ENCODE peak calls at places on chromosomes 12 and 14, in ten cellular contexts. K is cardiac muscle cell, I is astrocyte, R is G401, Q is H1, V is NCI-H748 treated with DMSO at 0.1 percent for 48 hours, S is AG04450, Z is amygdala, M is AG20443, L is transverse colon. T is an unnamed sample.

GRCh38 chr12:94909609-94910008 is 93.9 kb downstream of the NDUFA12 start:
- DNase-seq in Q (no peak), S (no peak), R (no peak), K (no peak), I (no peak), Z (no peak), V (no peak), L (no peak), M (no peak), T (no peak)

GRCh38 chr12:125983094-125983783 is 918.0 kb downstream of the AACS start:
- DNase-seq in K (no peak), S (no peak), L (peak), V (peak), I (peak), M (no peak), Q (peak), Z (peak), R (no peak), T (peak)

GRCh38 chr12:131102991-131103609 is 149.4 kb downstream of the ADGRD1 start:
- DNase-seq in Z (no peak), M (no peak), Q (no peak), R (no peak), L (peak), V (no peak), I (no peak), K (no peak), S (no peak), T (no peak)

GRCh38 chr14:100293497-100294212 is 12.6 kb downstream of the SLC25A29 start:
- DNase-seq in V (no peak), S (no peak), Z (no peak), I (no peak), Q (no peak), M (no peak), R (no peak), L (peak), K (no peak), T (no peak)

GRCh38 chr12:110846615-110847566 is at the start of gene CCDC63:
- DNase-seq in M (peak), Q (peak), V (no peak), S (no peak), Z (peak), K (peak), L (peak), R (no peak), I (peak), T (no peak)

GRCh38 chr14:73728106-73729014 is 14.2 kb upstream of the PNMA1 start:
- DNase-seq in I (no peak), K (peak), M (peak), V (peak), L (peak), R (peak), S (no peak), Q (peak), Z (peak), T (peak)

GRCh38 chr12:111806304-111806703 is 35.7 kb upstream of the MAPKAPK5 start:
- DNase-seq in V (no peak), K (no peak), R (no peak), S (no peak), M (no peak), Q (no peak), I (no peak), Z (no peak), L (no peak), T (no peak)

GRCh38 chr14:26414103-26414502 is 183.7 kb downstream of the NOVA1 start:
- DNase-seq in R (peak), Q (no peak), V (no peak), Z (no peak), M (no peak), K (no peak), S (no peak), L (no peak), I (no peak), T (no peak)

GRCh38 chr12:44654641-44655625 is 221.2 kb downstream of the NELL2 start:
- DNase-seq in I (no peak), R (peak), K (no peak), S (no peak), L (no peak), V (no peak), Z (no peak), M (no peak), Q (no peak), T (no peak)

GRCh38 chr12:7001921-7002591 is 16.2 kb downstream of the LPCAT3 start:
- DNase-seq in K (no peak), L (no peak), V (no peak), S (no peak), I (no peak), Z (no peak), M (no peak), Q (no peak), R (no peak), T (no peak)

GRCh38 chr12:22856120-22856699 is 231.2 kb downstream of the ETNK1 start:
- DNase-seq in S (peak), M (peak), Q (no peak), V (peak), I (peak), R (peak), K (peak), Z (no peak), L (no peak), T (no peak)

GRCh38 chr12:102169922-102170698 is 27.5 kb downstream of the PMCH start:
- DNase-seq in M (no peak), V (peak), I (no peak), Z (no peak), L (no peak), S (no peak), Q (no peak), R (peak), K (peak), T (no peak)

GRCh38 chr12:3202734-3203446 is 125.7 kb downstream of the TSPAN9 start:
- DNase-seq in I (no peak), Q (no peak), K (peak), Z (peak), M (peak), L (peak), R (peak), V (peak), S (no peak), T (no peak)

GRCh38 chr14:24563505-24563904 is 12.5 kb downstream of the CTSG start:
- DNase-seq in M (no peak), Z (no peak), V (no peak), K (no peak), Q (no peak), R (no peak), L (no peak), S (no peak), I (no peak), T (no peak)

GRCh38 chr12:108611884-108612415 is 14.1 kb upstream of the TMEM119 start:
- DNase-seq in Z (no peak), L (no peak), S (no peak), V (no peak), M (peak), R (no peak), I (peak), Q (peak), K (peak), T (peak)